ENCODE peak calls at places on chromosomes 6 and 20, in four cellular contexts. One of them, this sample, is unnamed.
A peak's percentile ranks its signal among the peaks of the same experiment; 100 is the strongest.

GRCh38 chr6:166476634-166477215 is 94.0 kb upstream of the MPC1 start:
- DNase-seq in nephron progenitor cell: no peak
- DNase-seq in uterus: no peak
- DNase-seq in Calu3: no peak
- DNase-seq in this sample: no peak

GRCh38 chr20:24646331-24646730 is 176.9 kb downstream of the SYNDIG1 start:
- DNase-seq in nephron progenitor cell: no peak
- DNase-seq in uterus: no peak
- DNase-seq in Calu3: no peak
- DNase-seq in this sample: no peak

GRCh38 chr6:75481394-75481793 is 12.2 kb downstream of the FILIP1 start:
- DNase-seq in nephron progenitor cell: no peak
- DNase-seq in uterus: no peak
- DNase-seq in Calu3: no peak
- DNase-seq in this sample: no peak

GRCh38 chr20:31566658-31567379 is 38.3 kb upstream of the ID1 start:
- DNase-seq in nephron progenitor cell: no peak
- DNase-seq in uterus: no peak
- DNase-seq in Calu3: peak; percentile 96
- DNase-seq in this sample: no peak

GRCh38 chr6:89509719-89510339 is 76.9 kb downstream of the ANKRD6 start:
- DNase-seq in nephron progenitor cell: no peak
- DNase-seq in uterus: no peak
- DNase-seq in Calu3: no peak
- DNase-seq in this sample: no peak

GRCh38 chr6:125913864-125914351 is 42.7 kb upstream of the HINT3 start:
- DNase-seq in nephron progenitor cell: no peak
- DNase-seq in uterus: peak; percentile 24
- DNase-seq in Calu3: peak; percentile 59
- DNase-seq in this sample: no peak

GRCh38 chr6:90406957-90407356 is 110.3 kb upstream of the BACH2 start:
- DNase-seq in nephron progenitor cell: no peak
- DNase-seq in uterus: no peak
- DNase-seq in Calu3: no peak
- DNase-seq in this sample: no peak

GRCh38 chr6:110322151-110323003 is 35.8 kb downstream of the METTL24 start:
- DNase-seq in nephron progenitor cell: no peak
- DNase-seq in uterus: no peak
- DNase-seq in Calu3: no peak
- DNase-seq in this sample: no peak

GRCh38 chr6:138467901-138468300 is 31.4 kb downstream of the NHSL1 start:
- DNase-seq in nephron progenitor cell: no peak
- DNase-seq in uterus: no peak
- DNase-seq in Calu3: no peak
- DNase-seq in this sample: no peak

GRCh38 chr6:35663447-35664235 is 25.1 kb downstream of the FKBP5 start:
- DNase-seq in nephron progenitor cell: no peak
- DNase-seq in uterus: no peak
- DNase-seq in Calu3: no peak
- DNase-seq in this sample: no peak

GRCh38 chr6:170134077-170135040 is 156.5 kb downstream of the DLL1 start:
- DNase-seq in nephron progenitor cell: no peak
- DNase-seq in uterus: peak; percentile 20
- DNase-seq in Calu3: no peak
- DNase-seq in this sample: no peak

GRCh38 chr20:16580127-16580526 is 6.9 kb upstream of the KIF16B start:
- DNase-seq in nephron progenitor cell: no peak
- DNase-seq in uterus: no peak
- DNase-seq in Calu3: no peak
- DNase-seq in this sample: no peak

GRCh38 chr20:5689451-5689850 is 60.8 kb upstream of the SHLD1 start:
- DNase-seq in nephron progenitor cell: no peak
- DNase-seq in uterus: no peak
- DNase-seq in Calu3: no peak
- DNase-seq in this sample: no peak

GRCh38 chr6:35469711-35470662 is 1.8 kb downstream of the RPL10A start:
- DNase-seq in nephron progenitor cell: no peak
- DNase-seq in uterus: peak; percentile 52
- DNase-seq in Calu3: peak; percentile 50
- DNase-seq in this sample: peak; percentile 60

GRCh38 chr6:77341058-77341986 is 122.0 kb downstream of the HTR1B start:
- DNase-seq in nephron progenitor cell: no peak
- DNase-seq in uterus: no peak
- DNase-seq in Calu3: no peak
- DNase-seq in this sample: no peak

GRCh38 chr6:135871296-135871695 is 19.8 kb downstream of the PDE7B start:
- DNase-seq in nephron progenitor cell: no peak
- DNase-seq in uterus: no peak
- DNase-seq in Calu3: no peak
- DNase-seq in this sample: no peak

GRCh38 chr20:53838311-53838873 is 232.0 kb downstream of the BCAS1 start:
- DNase-seq in nephron progenitor cell: no peak
- DNase-seq in uterus: no peak
- DNase-seq in Calu3: no peak
- DNase-seq in this sample: no peak

GRCh38 chr20:49186535-49187329 is 1.4 kb downstream of the STAU1 start:
- DNase-seq in nephron progenitor cell: peak; percentile 19
- DNase-seq in uterus: peak; percentile 31
- DNase-seq in Calu3: peak; percentile 66
- DNase-seq in this sample: peak; percentile 57

GRCh38 chr6:150667977-150668716 is 68.5 kb downstream of the PLEKHG1 start:
- DNase-seq in nephron progenitor cell: peak; percentile 70
- DNase-seq in uterus: peak; percentile 90
- DNase-seq in Calu3: peak; percentile 86
- DNase-seq in this sample: peak; percentile 90
- TF ChIP-seq CTCF in nephron progenitor cell: no peak
- TF ChIP-seq CTCF in uterus: no peak
- TF ChIP-seq CTCF in Calu3: no peak
- TF ChIP-seq CTCF in this sample: no peak

GRCh38 chr6:39901670-39902069 is 32.6 kb downstream of the MOCS1 start:
- DNase-seq in nephron progenitor cell: no peak
- DNase-seq in uterus: no peak
- DNase-seq in Calu3: no peak
- DNase-seq in this sample: no peak

GRCh38 chr6:39901116-39901655 is 33.1 kb downstream of the MOCS1 start:
- DNase-seq in nephron progenitor cell: no peak
- DNase-seq in uterus: no peak
- DNase-seq in Calu3: no peak
- DNase-seq in this sample: no peak

GRCh38 chr6:39903656-39904055 is 30.6 kb downstream of the MOCS1 start:
- DNase-seq in nephron progenitor cell: no peak
- DNase-seq in uterus: no peak
- DNase-seq in Calu3: no peak
- DNase-seq in this sample: no peak

GRCh38 chr6:39902136-39902535 is 32.1 kb downstream of the MOCS1 start:
- DNase-seq in nephron progenitor cell: no peak
- DNase-seq in uterus: no peak
- DNase-seq in Calu3: no peak
- DNase-seq in this sample: no peak

GRCh38 chr6:39902786-39903465 is 31.3 kb downstream of the MOCS1 start:
- DNase-seq in nephron progenitor cell: no peak
- DNase-seq in uterus: no peak
- DNase-seq in Calu3: no peak
- DNase-seq in this sample: no peak
- TF ChIP-seq CTCF in nephron progenitor cell: no peak
- TF ChIP-seq CTCF in uterus: no peak
- TF ChIP-seq CTCF in Calu3: no peak
- TF ChIP-seq CTCF in this sample: peak; percentile 7

GRCh38 chr6:164911873-164912580 is 397.4 kb downstream of the C6orf118 start:
- DNase-seq in nephron progenitor cell: no peak
- DNase-seq in uterus: no peak
- DNase-seq in Calu3: no peak
- DNase-seq in this sample: no peak
- TF ChIP-seq CTCF in nephron progenitor cell: no peak
- TF ChIP-seq CTCF in uterus: no peak
- TF ChIP-seq CTCF in Calu3: no peak
- TF ChIP-seq CTCF in this sample: no peak

DNA sequence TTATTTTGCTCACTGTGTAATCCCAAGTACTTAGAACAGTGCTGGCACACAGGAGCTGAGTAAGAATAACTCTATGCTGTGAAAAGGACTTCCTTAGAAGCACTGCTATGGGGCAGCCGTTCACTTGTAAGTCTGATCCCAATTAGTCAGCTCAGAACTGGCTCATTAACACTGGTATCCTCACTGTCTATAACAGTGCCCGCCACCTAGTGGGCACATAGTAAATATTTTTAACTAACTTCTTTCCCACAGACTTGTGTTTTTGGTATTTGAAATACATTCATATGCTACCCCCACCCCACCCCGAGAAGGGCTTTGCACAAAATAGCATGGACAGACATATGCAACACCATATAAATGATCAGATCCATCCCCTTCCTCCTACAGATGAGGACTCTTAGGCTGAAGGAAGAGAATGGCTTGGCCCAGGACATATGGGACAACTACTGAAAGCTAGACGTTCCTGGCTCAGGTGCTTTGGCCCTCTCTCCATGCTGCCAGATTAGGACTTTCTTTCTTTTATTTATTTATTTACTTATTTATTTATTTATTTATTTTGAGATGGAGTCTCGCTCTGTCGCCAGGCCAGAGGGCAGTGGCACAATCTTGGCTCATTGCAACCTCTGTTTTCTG is 47.1 kb downstream of the DST start:
- DNase-seq in nephron progenitor cell: peak; percentile 32
- DNase-seq in uterus: peak; percentile 29
- DNase-seq in Calu3: peak; percentile 41
- DNase-seq in this sample: no peak
- TF ChIP-seq CTCF in nephron progenitor cell: peak; percentile 67
- TF ChIP-seq CTCF in uterus: peak; percentile 43
- TF ChIP-seq CTCF in Calu3: peak; percentile 64
- TF ChIP-seq CTCF in this sample: peak; percentile 54

GRCh38 chr6:151616091-151616513 is 122.3 kb downstream of the CCDC170 start:
- DNase-seq in nephron progenitor cell: no peak
- DNase-seq in uterus: peak; percentile 49
- DNase-seq in Calu3: no peak
- DNase-seq in this sample: no peak

GRCh38 chr6:151620179-151620578 is 126.4 kb downstream of the CCDC170 start:
- DNase-seq in nephron progenitor cell: no peak
- DNase-seq in uterus: no peak
- DNase-seq in Calu3: no peak
- DNase-seq in this sample: no peak

GRCh38 chr6:151618717-151619116 is 124.9 kb downstream of the CCDC170 start:
- DNase-seq in nephron progenitor cell: no peak
- DNase-seq in uterus: no peak
- DNase-seq in Calu3: no peak
- DNase-seq in this sample: no peak

GRCh38 chr6:151616600-151616999 is 122.8 kb downstream of the CCDC170 start:
- DNase-seq in nephron progenitor cell: no peak
- DNase-seq in uterus: no peak
- DNase-seq in Calu3: no peak
- DNase-seq in this sample: no peak

GRCh38 chr6:151617539-151617938 is 123.7 kb downstream of the CCDC170 start:
- DNase-seq in nephron progenitor cell: no peak
- DNase-seq in uterus: no peak
- DNase-seq in Calu3: no peak
- DNase-seq in this sample: no peak
- TF ChIP-seq CTCF in nephron progenitor cell: no peak
- TF ChIP-seq CTCF in uterus: no peak
- TF ChIP-seq CTCF in Calu3: no peak
- TF ChIP-seq CTCF in this sample: no peak

GRCh38 chr6:87851674-87852260 is 149.7 kb upstream of the AKIRIN2 start:
- DNase-seq in nephron progenitor cell: no peak
- DNase-seq in uterus: no peak
- DNase-seq in Calu3: no peak
- DNase-seq in this sample: no peak
- TF ChIP-seq CTCF in nephron progenitor cell: no peak
- TF ChIP-seq CTCF in uterus: no peak
- TF ChIP-seq CTCF in Calu3: no peak
- TF ChIP-seq CTCF in this sample: no peak

DNA sequence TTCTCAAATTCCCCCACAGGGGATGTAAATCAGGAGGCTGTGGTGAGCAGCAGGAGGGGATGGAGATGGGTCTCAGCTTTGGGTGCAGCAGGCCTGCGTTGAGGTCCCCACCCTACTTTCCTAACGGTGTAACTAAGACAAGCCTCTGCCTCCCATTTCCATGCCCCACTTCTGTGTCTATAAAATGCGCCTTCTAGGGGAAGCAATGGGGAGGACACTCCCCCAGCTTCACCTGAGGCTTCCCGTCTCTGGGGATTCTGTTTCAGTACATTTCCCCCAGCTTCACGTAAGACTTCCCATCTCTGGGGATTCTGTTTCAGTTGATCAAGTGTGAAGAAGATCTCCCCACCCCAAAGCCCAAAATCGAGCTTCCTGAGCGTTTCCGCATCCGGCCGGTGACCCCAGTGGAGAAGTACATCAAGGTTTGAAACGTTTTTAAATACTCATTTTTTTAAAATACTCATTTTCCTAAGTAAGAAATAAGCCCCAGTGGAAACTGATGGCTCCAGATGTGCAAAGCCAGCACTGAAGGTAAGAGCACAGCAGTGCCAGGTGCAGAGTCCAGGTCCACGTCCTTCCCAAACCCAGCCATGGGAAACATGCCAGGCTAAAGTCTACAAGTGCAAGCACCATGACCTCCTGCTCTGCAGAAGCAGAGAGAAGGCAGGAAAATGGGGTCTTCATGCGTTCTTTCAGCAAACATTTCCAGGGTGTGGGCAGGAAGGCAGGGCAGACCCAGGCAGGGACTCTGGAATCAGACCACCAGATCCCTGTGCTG is 73.1 kb downstream of the ANKRD60 start:
- DNase-seq in nephron progenitor cell: no peak
- DNase-seq in uterus: no peak
- DNase-seq in Calu3: no peak
- DNase-seq in this sample: no peak
- TF ChIP-seq CTCF in nephron progenitor cell: no peak
- TF ChIP-seq CTCF in uterus: no peak
- TF ChIP-seq CTCF in Calu3: no peak
- TF ChIP-seq CTCF in this sample: no peak